ENCODE peak calls at places on chromosomes 16 and 17, in six cellular contexts. One of them, this sample, is unnamed.

GRCh38 chr17:35768796-35769195 is 8.1 kb downstream of the C17orf50 start:
- DNase-seq in myocyte: no peak
- DNase-seq in WERI-Rb-1: no peak
- DNase-seq in fibroblast of the aortic adventitia: no peak
- DNase-seq in AG08395: no peak
- DNase-seq in ACHN: no peak
- DNase-seq in this sample: no peak

GRCh38 chr16:72995151-72995881 is 52.6 kb downstream of the ZFHX3 start:
- DNase-seq in myocyte: no peak
- DNase-seq in WERI-Rb-1: peak
- DNase-seq in fibroblast of the aortic adventitia: no peak
- DNase-seq in AG08395: no peak
- DNase-seq in ACHN: peak
- DNase-seq in this sample: peak

GRCh38 chr17:34740936-34741515 is 161.6 kb downstream of the TMEM132E start:
- DNase-seq in myocyte: no peak
- DNase-seq in WERI-Rb-1: no peak
- DNase-seq in fibroblast of the aortic adventitia: no peak
- DNase-seq in AG08395: no peak
- DNase-seq in ACHN: no peak
- DNase-seq in this sample: no peak

GRCh38 chr17:57597531-57598453 is 147.3 kb downstream of the CCDC182 start:
- DNase-seq in myocyte: peak
- DNase-seq in WERI-Rb-1: peak
- DNase-seq in fibroblast of the aortic adventitia: peak
- DNase-seq in AG08395: peak
- DNase-seq in ACHN: peak
- DNase-seq in this sample: peak

GRCh38 chr17:19384723-19385391 is 2.1 kb downstream of the MFAP4 start:
- DNase-seq in myocyte: peak
- DNase-seq in WERI-Rb-1: no peak
- DNase-seq in fibroblast of the aortic adventitia: peak
- DNase-seq in AG08395: peak
- DNase-seq in ACHN: no peak
- DNase-seq in this sample: no peak

GRCh38 chr17:35312346-35312745 is 61.1 kb downstream of the SLFN11 start:
- DNase-seq in myocyte: no peak
- DNase-seq in WERI-Rb-1: no peak
- DNase-seq in fibroblast of the aortic adventitia: no peak
- DNase-seq in AG08395: no peak
- DNase-seq in ACHN: no peak
- DNase-seq in this sample: no peak

GRCh38 chr16:79612207-79612606 is 11.7 kb upstream of the MAF start:
- DNase-seq in myocyte: peak
- DNase-seq in WERI-Rb-1: no peak
- DNase-seq in fibroblast of the aortic adventitia: no peak
- DNase-seq in AG08395: no peak
- DNase-seq in ACHN: no peak
- DNase-seq in this sample: peak

GRCh38 chr17:58452738-58453137 is 35.4 kb upstream of the RNF43 start:
- DNase-seq in myocyte: no peak
- DNase-seq in WERI-Rb-1: no peak
- DNase-seq in fibroblast of the aortic adventitia: no peak
- DNase-seq in AG08395: no peak
- DNase-seq in ACHN: peak
- DNase-seq in this sample: no peak

GRCh38 chr17:74599531-74599939 is 7.5 kb upstream of the CD300LD start:
- DNase-seq in myocyte: no peak
- DNase-seq in WERI-Rb-1: no peak
- DNase-seq in fibroblast of the aortic adventitia: no peak
- DNase-seq in AG08395: no peak
- DNase-seq in ACHN: no peak
- DNase-seq in this sample: no peak

This sample was measured in LNCaP clone FGC.